ENCODE peak calls at places on chromosome 21, in four cellular contexts. J is heart right ventricle; K is HAP-1; S is stimulated activated CD8-positive, alpha-beta memory T cell treated with anti-CD3 and anti-CD28 coated beads, Interleukin-4, amount 100 ng/mL, for 24 hours. C is an unnamed sample.

GRCh38 chr21:26883768-26884167 is 38.6 kb upstream of the ADAMTS1 start:
- DNase-seq in S (no peak), K (no peak), J (no peak), C (no peak)

GRCh38 chr21:28509031-28509430 is 483.6 kb downstream of the LTN1 start:
- DNase-seq in K (no peak), S (no peak), J (no peak), C (no peak)

GRCh38 chr21:45225741-45226327 is 61.9 kb downstream of the POFUT2 start:
- DNase-seq in S (no peak), J (no peak), K (no peak), C (no peak)

GRCh38 chr21:14875704-14876364 is 189.0 kb downstream of the NRIP1 start:
- DNase-seq in S (no peak), J (no peak), K (no peak), C (no peak)

GRCh38 chr21:36707763-36708511 is 9.0 kb downstream of the SIM2 start:
- DNase-seq in S (no peak), J (no peak), K (no peak), C (no peak)

GRCh38 chr21:17752171-17752570 is 67.0 kb downstream of the C21orf91 start:
- DNase-seq in K (no peak), S (no peak), J (no peak), C (no peak)

GRCh38 chr21:31607791-31608190 is 51.7 kb upstream of the SOD1 start:
- DNase-seq in S (no peak), J (no peak), K (no peak), C (no peak)

GRCh38 chr21:42925114-42925907 is at the start of gene ERVH48-1:
- DNase-seq in J (no peak), S (no peak), K (peak; percentile 48), C (no peak)

GRCh38 chr21:37869661-37870060 is 46.6 kb downstream of the KCNJ6 start:
- DNase-seq in K (no peak), J (no peak), S (no peak), C (no peak)

GRCh38 chr21:42123509-42123908 is 52.4 kb downstream of the UMODL1 start:
- DNase-seq in K (no peak), S (no peak), J (no peak), C (no peak)

GRCh38 chr21:17045214-17045835 is 467.5 kb upstream of the CXADR start:
- DNase-seq in J (no peak), S (no peak), K (no peak), C (no peak)

GRCh38 chr21:42401820-42402251 is 1.9 kb upstream of the UBASH3A start:
- DNase-seq in S (no peak), K (no peak), J (no peak), C (no peak)

GRCh38 chr21:45420623-45421041 is 15.7 kb downstream of the COL18A1 start:
- DNase-seq in J (no peak), K (peak; percentile 56), S (no peak), C (peak; percentile 65)

GRCh38 chr21:33281101-33281652 is 15.0 kb downstream of the IL10RB start:
- DNase-seq in S (no peak), J (no peak), K (no peak), C (no peak)

GRCh38 chr21:16588433-16588860 is 858.7 kb downstream of the USP25 start:
- DNase-seq in K (no peak), S (no peak), J (peak; percentile 45), C (peak; percentile 74)

GRCh38 chr21:41449613-41450012 is 23.6 kb downstream of the MX1 start:
- DNase-seq in K (no peak), J (no peak), S (no peak), C (no peak)

GRCh38 chr21:31641416-31641922 is 18.0 kb upstream of the SOD1 start:
- DNase-seq in J (no peak), K (no peak), S (no peak), C (no peak)

GRCh38 chr21:41768371-41769042 is 1.7 kb upstream of the RIPK4 start:
- DNase-seq in S (no peak), J (no peak), K (no peak), C (no peak)

GRCh38 chr21:14918542-14918941 is 146.3 kb downstream of the NRIP1 start:
- DNase-seq in S (no peak), J (no peak), K (no peak), C (no peak)

GRCh38 chr21:36999131-36999898 is 7.2 kb upstream of the RIPPLY3 start:
- DNase-seq in K (no peak), J (no peak), S (no peak), C (no peak)

C was measured in Right ventricle myocardium inferior.